ENCODE peak calls at places on chromosome X, in five cellular contexts. D is NCI-H1092, J is testis, V is NCI-H524 treated with DMSO at 0.1 percent for 48 hours, N is adipocyte. I is an unnamed sample.

GRCh38 chrX:12089740-12090139 is 48.5 kb upstream of the FRMPD4 start:
- DNase-seq in D (no peak), J (no peak), V (no peak), N (no peak), I (no peak)

GRCh38 chrX:13001961-13002671 is 27.2 kb downstream of the TMSB4X start:
- DNase-seq in D (no peak), J (no peak), V (no peak), N (no peak), I (no peak)

GRCh38 chrX:44068043-44068442 is 94.9 kb upstream of the NDP start:
- DNase-seq in D (no peak), J (no peak), V (no peak), N (no peak), I (no peak)

GRCh38 chrX:19382500-19383145 is 38.9 kb downstream of the PDHA1 start:
- DNase-seq in D (peak; percentile 27), J (peak; percentile 57), V (no peak), N (peak; percentile 46), I (no peak)

GRCh38 chrX:129522184-129523059 is 868 bp downstream of the SMARCA1 start:
- DNase-seq in D (peak; percentile 73), J (peak; percentile 68), V (peak; percentile 9), N (peak; percentile 87), I (peak; percentile 34)

GRCh38 chrX:9927638-9928037 is 39.5 kb upstream of the CLDN34 start:
- DNase-seq in D (no peak), J (no peak), V (no peak), N (no peak), I (no peak)

GRCh38 chrX:154012336-154012991 is 7.2 kb downstream of the IRAK1 start:
- DNase-seq in D (no peak), J (peak; percentile 78), V (no peak), N (no peak), I (no peak)

GRCh38 chrX:107579956-107580355 is 48.4 kb upstream of the PRPS1 start:
- DNase-seq in D (no peak), J (no peak), V (no peak), N (peak; percentile 33), I (no peak)

GRCh38 chrX:69063486-69063885 is 101.8 kb downstream of the PJA1 start:
- DNase-seq in D (no peak), J (no peak), V (no peak), N (no peak), I (no peak)

GRCh38 chrX:110086916-110087484 is 84.1 kb downstream of the TMEM164 start:
- DNase-seq in D (no peak), J (no peak), V (no peak), N (peak; percentile 75), I (no peak)

GRCh38 chrX:129961180-129962083 is 21.0 kb upstream of the BCORL1 start:
- DNase-seq in D (no peak), J (no peak), V (peak; percentile 24), N (no peak), I (no peak)

GRCh38 chrX:154815274-154815818 is 10.1 kb upstream of the MPP1 start:
- DNase-seq in D (no peak), J (no peak), V (no peak), N (peak; percentile 38), I (no peak)

GRCh38 chrX:45164995-45165394 is 35.7 kb downstream of the DIPK2B start:
- DNase-seq in D (no peak), J (no peak), V (no peak), N (no peak), I (no peak)

GRCh38 chrX:44462851-44463250 is 79.8 kb downstream of the FUNDC1 start:
- DNase-seq in D (no peak), J (no peak), V (no peak), N (peak; percentile 54), I (no peak)

GRCh38 chrX:129590596-129590995 is 50.5 kb downstream of the OCRL start:
- DNase-seq in D (no peak), J (no peak), V (no peak), N (no peak), I (no peak)

GRCh38 chrX:109283870-109284269 is 198.0 kb downstream of the GUCY2F start:
- DNase-seq in D (no peak), J (no peak), V (no peak), N (no peak), I (no peak)

GRCh38 chrX:110004210-110004609 is 1.3 kb downstream of the TMEM164 start:
- DNase-seq in D (no peak), J (no peak), V (no peak), N (no peak), I (no peak)

GRCh38 chrX:112814496-112814895 is 26.1 kb downstream of the AMOT start:
- DNase-seq in D (no peak), J (no peak), V (no peak), N (no peak), I (no peak)

GRCh38 chrX:456146-456545 is 69.4 kb upstream of the PPP2R3B start:
- DNase-seq in D (no peak), J (no peak), V (no peak), N (no peak), I (no peak)

GRCh38 chrX:39613508-39613921 is 484.2 kb downstream of the BCOR start:
- DNase-seq in D (peak; percentile 95), J (no peak), V (peak; percentile 41), N (peak; percentile 3), I (no peak)

GRCh38 chrX:71536285-71536684 is 3.4 kb downstream of the OGT start:
- DNase-seq in D (no peak), J (peak; percentile 15), V (peak; percentile 25), N (peak; percentile 35), I (peak; percentile 28)

I was measured in DMS 273 treated with DMSO at 0.1 percent for 48 hours.